ENCODE peak calls at places on chromosomes 12 and 14, in four cellular contexts. U, N, F and Q are unnamed samples.
A peak's percentile ranks its signal among the peaks of the same experiment; 100 is the strongest.

GRCh38 chr14:29925106-29925722 is 2.4 kb downstream of the PRKD1 start:
- DNase-seq in U (no peak), N (no peak), F (peak; percentile 78), Q (no peak)

GRCh38 chr12:48175613-48176416 is 7.6 kb upstream of the CCDC184 start:
- DNase-seq in U (no peak), N (no peak), F (no peak), Q (no peak)

GRCh38 chr12:66014818-66015217 is 115.7 kb downstream of the LLPH start:
- DNase-seq in U (no peak), N (no peak), F (no peak), Q (no peak)

GRCh38 chr12:92938018-92938417 is 8.9 kb upstream of the EEA1 start:
- DNase-seq in U (no peak), N (no peak), F (no peak), Q (no peak)

GRCh38 chr14:21095430-21096205 is 2.8 kb downstream of the ZNF219 start:
- DNase-seq in U (no peak), N (no peak), F (no peak), Q (no peak)

GRCh38 chr14:102579696-102580551 is 12.5 kb upstream of the RCOR1 start:
- DNase-seq in U (no peak), N (no peak), F (no peak), Q (no peak)

GRCh38 chr12:31005944-31006361 is 67.7 kb upstream of the DDX11 start:
- DNase-seq in U (no peak), N (no peak), F (peak; percentile 26), Q (no peak)

GRCh38 chr12:101076940-101077351 is 133.1 kb downstream of the SLC5A8 start:
- DNase-seq in U (no peak), N (no peak), F (peak; percentile 51), Q (no peak)

GRCh38 chr14:21940887-21941855 is 267.6 kb upstream of the OR4E1 start:
- DNase-seq in U (no peak), N (no peak), F (peak; percentile 20), Q (no peak)

GRCh38 chr14:69320581-69321365 is 60.8 kb downstream of the GALNT16 start:
- DNase-seq in U (no peak), N (no peak), F (no peak), Q (no peak)

GRCh38 chr12:124359671-124360581 is 65.0 kb downstream of the RFLNA start:
- DNase-seq in U (peak; percentile 45), N (no peak), F (no peak), Q (no peak)

GRCh38 chr14:96391293-96392118 is 422 bp upstream of the AK7 start:
- DNase-seq in U (peak; percentile 96), N (peak; percentile 96), F (peak; percentile 79), Q (peak; percentile 69)

GRCh38 chr12:38771871-38772270 is 133.5 kb downstream of the CPNE8 start:
- DNase-seq in U (no peak), N (peak; percentile 33), F (no peak), Q (peak; percentile 71)

GRCh38 chr14:22039938-22040780 is 366.5 kb upstream of the OR4E1 start:
- DNase-seq in U (no peak), N (no peak), F (no peak), Q (no peak)

GRCh38 chr14:74514471-74514932 is 20.9 kb downstream of the ISCA2 start:
- DNase-seq in U (no peak), N (no peak), F (peak; percentile 63), Q (no peak)

GRCh38 chr12:6367065-6367968 is 8.0 kb downstream of the SCNN1A start:
- DNase-seq in U (no peak), N (no peak), F (no peak), Q (peak; percentile 39)